ENCODE peak calls at places on chromosome 18, in seven cellular contexts. A, D, N, Q, Y, F and X are unnamed samples.

GRCh38 chr18:76490701-76491171 is 4.3 kb downstream of the ZNF516 start:
- DNase-seq in N (no peak), Y (no peak), A (peak; percentile 34), D (peak; percentile 44), F (no peak), Q (no peak), X (no peak)

GRCh38 chr18:67104700-67105284 is 411.7 kb downstream of the DSEL start:
- DNase-seq in Y (no peak), D (peak; percentile 24), F (peak; percentile 55), A (no peak), N (peak; percentile 4), Q (peak; percentile 69), X (no peak)

GRCh38 chr18:29960539-29960938 is 1082.0 kb downstream of the DSC3 start:
- DNase-seq in Q (no peak), D (no peak), F (no peak), Y (no peak), N (no peak), A (no peak), X (no peak)

GRCh38 chr18:6928359-6928758 is 189.2 kb downstream of the LAMA1 start:
- DNase-seq in D (no peak), A (no peak), Q (no peak), Y (no peak), N (no peak), F (no peak), X (no peak)

GRCh38 chr18:7600528-7601248 is 33.6 kb downstream of the PTPRM start:
- DNase-seq in Q (no peak), Y (no peak), A (no peak), F (no peak), D (no peak), N (no peak), X (no peak)

GRCh38 chr18:75167759-75168211 is 41.2 kb downstream of the PTGR3 start:
- DNase-seq in F (no peak), Q (no peak), D (no peak), N (no peak), A (no peak), Y (no peak), X (no peak)

GRCh38 chr18:59376351-59376935 is 17.4 kb upstream of the LMAN1 start:
- DNase-seq in N (no peak), D (no peak), Y (no peak), Q (no peak), F (no peak), A (no peak), X (no peak)

GRCh38 chr18:41853280-41853679 is 101.8 kb upstream of the PIK3C3 start:
- DNase-seq in F (no peak), N (no peak), Y (no peak), D (no peak), A (no peak), Q (no peak), X (no peak)

GRCh38 chr18:49628993-49629795 is 67.3 kb downstream of the LIPG start:
- DNase-seq in D (no peak), N (no peak), A (no peak), Q (no peak), F (peak; percentile 28), Y (no peak), X (no peak)

GRCh38 chr18:79507546-79508480 is 112.1 kb downstream of the NFATC1 start:
- DNase-seq in Q (no peak), A (no peak), N (peak; percentile 9), D (no peak), F (no peak), Y (no peak), X (no peak)

GRCh38 chr18:61743775-61744531 is 148.9 kb downstream of the RNF152 start:
- DNase-seq in Y (no peak), D (no peak), A (no peak), Q (no peak), F (no peak), N (no peak), X (no peak)

GRCh38 chr18:61581578-61582204 is 248.5 kb downstream of the CDH20 start:
- DNase-seq in A (peak; percentile 63), Q (peak; percentile 99), D (peak; percentile 88), Y (peak; percentile 56), F (peak; percentile 14), N (peak; percentile 76), X (no peak)

GRCh38 chr18:839224-840079 is 27.4 kb upstream of the YES1 start:
- DNase-seq in Y (peak; percentile 69), F (peak; percentile 69), A (peak; percentile 76), Q (peak; percentile 98), N (peak; percentile 93), D (peak; percentile 83), X (peak; percentile 25)

GRCh38 chr18:36593001-36593400 is 235.8 kb downstream of the TPGS2 start:
- DNase-seq in Y (no peak), N (no peak), A (no peak), F (no peak), Q (no peak), D (no peak), X (no peak)

GRCh38 chr18:6980363-6980762 is 137.2 kb downstream of the LAMA1 start:
- DNase-seq in D (no peak), N (no peak), F (no peak), Y (no peak), A (no peak), Q (no peak), X (no peak)

GRCh38 chr18:46042571-46043123 is 29.4 kb downstream of the PSTPIP2 start:
- DNase-seq in Y (no peak), F (no peak), D (no peak), N (no peak), A (no peak), Q (no peak), X (no peak)

GRCh38 chr18:56038258-56039030 is 450.5 kb upstream of the TCF4 start:
- DNase-seq in D (peak; percentile 63), Y (no peak), A (no peak), N (no peak), Q (no peak), F (no peak), X (no peak)

GRCh38 chr18:54777118-54777791 is 51.0 kb upstream of the RAB27B start:
- DNase-seq in F (no peak), A (no peak), D (no peak), Q (no peak), N (no peak), Y (no peak), X (no peak)

GRCh38 chr18:78144669-78145068 is 834.9 kb upstream of the SALL3 start:
- DNase-seq in F (no peak), Q (no peak), D (no peak), N (no peak), A (no peak), Y (no peak), X (no peak)
- TF ChIP-seq TAF1 in F (no peak), Q (no peak), D (no peak), N (no peak), A (no peak), Y (no peak), X (no peak)

GRCh38 chr18:5456577-5457466 is 87.0 kb downstream of the EPB41L3 start:
- DNase-seq in Q (peak; percentile 56), Y (no peak), N (no peak), D (peak; percentile 24), F (peak; percentile 7), A (no peak), X (no peak)
- TF ChIP-seq TAF1 in Q (no peak), Y (no peak), N (no peak), D (no peak), F (no peak), A (no peak), X (no peak)

DNA sequence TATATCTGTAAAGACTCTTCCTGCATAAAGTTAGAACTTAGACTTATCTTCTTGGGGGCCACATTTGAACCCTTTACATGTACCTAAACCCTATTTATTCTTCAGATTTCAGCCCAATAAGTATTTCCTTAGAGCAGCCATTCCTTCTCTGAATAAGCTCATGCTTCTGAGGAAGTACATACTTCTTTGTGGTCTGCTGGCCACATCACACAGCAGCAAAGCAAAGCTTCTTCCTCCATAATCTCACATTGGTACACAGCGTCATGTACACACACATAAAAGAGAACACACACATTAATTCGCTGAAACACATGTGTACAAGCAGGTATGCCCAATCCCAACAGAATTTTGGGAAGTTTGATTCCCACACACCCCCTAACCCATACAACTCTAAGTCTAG is 331.0 kb downstream of the CDH2 start:
- DNase-seq in Y (no peak), D (no peak), Q (no peak), N (no peak), F (no peak), A (no peak), X (no peak)
- TF ChIP-seq TAF1 in Y (no peak), D (no peak), Q (no peak), N (no peak), F (no peak), A (no peak), X (no peak)

DNA sequence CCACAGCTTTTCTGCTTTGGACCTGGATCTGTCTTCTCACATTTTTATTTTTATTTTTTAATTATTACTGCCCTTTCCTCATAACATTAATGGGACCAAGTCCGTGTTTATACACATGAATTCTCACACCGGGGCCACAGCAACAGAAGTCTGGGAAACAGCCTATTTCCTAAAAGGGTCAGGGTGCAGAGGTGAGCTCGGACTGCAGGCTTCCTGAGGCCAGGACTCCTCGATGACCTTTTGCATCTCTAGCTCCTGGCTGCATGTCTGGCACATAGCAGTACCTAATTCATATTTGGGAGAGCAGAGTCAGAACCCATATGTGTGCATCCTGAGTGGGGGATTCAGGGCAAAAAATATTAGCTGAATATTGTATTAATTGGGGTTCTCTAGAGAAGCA is 9.6 kb upstream of the RAB31 start:
- DNase-seq in N (no peak), Y (no peak), Q (no peak), D (no peak), A (no peak), F (no peak), X (no peak)
- TF ChIP-seq TAF1 in N (no peak), Y (no peak), Q (no peak), D (no peak), A (no peak), F (no peak), X (no peak)

GRCh38 chr18:48614005-48614404 is 75.2 kb downstream of the CTIF start:
- DNase-seq in A (no peak), F (no peak), N (no peak), Y (no peak), D (no peak), Q (no peak), X (no peak)
- TF ChIP-seq TAF1 in A (no peak), F (no peak), N (no peak), Y (no peak), D (no peak), Q (no peak), X (no peak)